ENCODE peak calls at places on chromosomes 4 and X, in ten cellular contexts. Z is SJCRH30; D is effector CD4-positive, alpha-beta T cell; O is NCI-H2029 treated with DMSO at 0.1 percent for 48 hours; I is pancreas; M is right lobe of liver; F is Daoy; E is activated CD4-positive, alpha-beta T cell treated with anti-CD3 and anti-CD28 coated beads, Interleukin-2, amount 50 U/mL, for 1 hour; R is GM12892; C is substantia nigra. J is an unnamed sample.

GRCh38 chrX:18889982-18890381 is 93.9 kb downstream of the PHKA2 start:
- DNase-seq in O (no peak), F (no peak), R (no peak), D (no peak), C (no peak), I (no peak), M (no peak), E (no peak), Z (no peak), J (no peak)

GRCh38 chr4:89123418-89123817 is 12.1 kb downstream of the TIGD2 start:
- DNase-seq in I (no peak), R (no peak), D (no peak), Z (no peak), E (no peak), O (no peak), M (no peak), C (no peak), F (no peak), J (no peak)

GRCh38 chr4:155491336-155492131 is 114.8 kb upstream of the MAP9 start:
- DNase-seq in D (no peak), F (no peak), I (no peak), M (no peak), O (no peak), R (peak; percentile 5), Z (no peak), C (no peak), E (no peak), J (no peak)

GRCh38 chr4:67288964-67289363 is 256.3 kb downstream of the CENPC start:
- DNase-seq in F (peak; percentile 10), I (no peak), C (no peak), R (no peak), Z (peak; percentile 68), D (no peak), E (no peak), M (no peak), O (no peak), J (no peak)

GRCh38 chr4:128161138-128161537 is 100.0 kb downstream of the LARP1B start:
- DNase-seq in Z (no peak), R (no peak), C (no peak), D (no peak), I (no peak), M (no peak), E (no peak), F (no peak), O (no peak), J (no peak)

GRCh38 chrX:152959626-152960025 is 34.3 kb downstream of the PNMA5 start:
- DNase-seq in E (no peak), C (no peak), Z (no peak), M (no peak), F (no peak), O (no peak), D (no peak), I (no peak), R (no peak), J (no peak)

GRCh38 chrX:115896362-115896761 is 274.2 kb upstream of the AGTR2 start:
- DNase-seq in E (no peak), F (no peak), O (no peak), Z (no peak), M (no peak), I (no peak), R (no peak), D (no peak), C (no peak), J (no peak)

GRCh38 chr4:156971168-156971601 is 414 bp downstream of the PDGFC start:
- DNase-seq in D (no peak), F (peak; percentile 28), M (peak; percentile 52), O (no peak), C (peak; percentile 22), E (no peak), R (peak; percentile 8), I (peak; percentile 47), Z (no peak), J (no peak)

GRCh38 chr4:83771113-83771705 is 235.3 kb downstream of the GPAT3 start:
- DNase-seq in D (no peak), E (no peak), I (peak; percentile 33), O (no peak), C (peak; percentile 6), F (peak; percentile 42), M (peak; percentile 36), Z (peak; percentile 61), R (no peak), J (no peak)

GRCh38 chrX:132900631-132901030 is 57.8 kb downstream of the HS6ST2 start:
- DNase-seq in F (no peak), O (no peak), Z (no peak), I (no peak), C (no peak), R (no peak), E (no peak), M (no peak), D (no peak), J (no peak)

GRCh38 chr4:20284990-20285389 is 33.3 kb downstream of the SLIT2 start:
- DNase-seq in Z (no peak), I (no peak), O (no peak), R (no peak), E (no peak), D (no peak), F (peak; percentile 20), M (no peak), C (no peak), J (no peak)

GRCh38 chr4:141350122-141350904 is 129.6 kb downstream of the ZNF330 start:
- DNase-seq in Z (peak; percentile 93), M (peak; percentile 65), O (peak; percentile 12), C (no peak), R (no peak), F (peak; percentile 37), I (peak; percentile 55), E (no peak), D (no peak), J (no peak)

GRCh38 chrX:150269613-150270254 is 93.4 kb upstream of the MAMLD1 start:
- DNase-seq in M (peak; percentile 38), C (no peak), D (no peak), I (peak; percentile 74), E (no peak), R (no peak), O (no peak), F (no peak), Z (no peak), J (no peak)

GRCh38 chr4:8185280-8185679 is 13.8 kb upstream of the SH3TC1 start:
- DNase-seq in M (no peak), R (no peak), E (no peak), O (no peak), F (peak; percentile 87), Z (peak; percentile 62), C (no peak), I (no peak), D (no peak), J (no peak)

GRCh38 chrX:9821581-9821980 is 35.4 kb downstream of the SHROOM2 start:
- DNase-seq in C (no peak), E (no peak), M (no peak), D (no peak), F (no peak), Z (no peak), I (no peak), R (no peak), O (no peak), J (no peak)

GRCh38 chr4:66906314-66906713 is 639.0 kb downstream of the CENPC start:
- DNase-seq in E (no peak), Z (peak; percentile 15), R (no peak), O (peak; percentile 82), I (no peak), F (no peak), C (no peak), D (no peak), M (no peak), J (no peak)

GRCh38 chrX:150692837-150693781 is at the start of gene MTMR1:
- DNase-seq in O (no peak), D (peak; percentile 49), R (peak; percentile 45), Z (peak; percentile 45), F (peak; percentile 37), C (no peak), M (peak; percentile 56), I (peak; percentile 48), E (peak; percentile 48), J (peak; percentile 16)

GRCh38 chrX:1507511-1508463 is 29.2 kb downstream of the P2RY8 start:
- DNase-seq in I (no peak), Z (no peak), O (no peak), F (no peak), D (peak; percentile 19), M (no peak), R (peak; percentile 54), E (no peak), C (no peak), J (peak; percentile 36)

GRCh38 chr4:25878676-25879075 is 15.9 kb upstream of the SEL1L3 start:
- DNase-seq in O (no peak), Z (no peak), M (no peak), C (no peak), E (no peak), I (no peak), F (no peak), D (no peak), R (no peak), J (no peak)

GRCh38 chr4:10811992-10812391 is 127.4 kb upstream of the CLNK start:
- DNase-seq in M (no peak), C (no peak), O (no peak), E (no peak), Z (no peak), F (no peak), R (no peak), I (no peak), D (no peak), J (no peak)

GRCh38 chr4:20348411-20348810 is 96.7 kb downstream of the SLIT2 start:
- DNase-seq in Z (no peak), E (no peak), I (no peak), D (no peak), M (no peak), R (no peak), C (no peak), O (no peak), F (no peak), J (no peak)

GRCh38 chr4:180330521-180330920 is 1912.7 kb upstream of the TENM3 start:
- DNase-seq in C (no peak), M (no peak), R (no peak), Z (no peak), E (no peak), D (no peak), O (no peak), F (no peak), I (no peak), J (no peak)

GRCh38 chr4:154854362-154854761 is 73.3 kb downstream of the RBM46 start:
- DNase-seq in M (no peak), C (no peak), E (no peak), O (no peak), I (no peak), D (no peak), F (no peak), R (no peak), Z (peak; percentile 5), J (no peak)

GRCh38 chr4:101621120-101621519 is 169.4 kb upstream of the BANK1 start:
- DNase-seq in R (no peak), C (no peak), D (no peak), F (peak; percentile 4), O (no peak), M (no peak), Z (peak; percentile 9), E (no peak), I (no peak), J (no peak)

GRCh38 chrX:106608016-106608415 is 3.8 kb upstream of the RADX start:
- DNase-seq in F (peak; percentile 1), Z (no peak), D (no peak), C (no peak), E (peak; percentile 29), I (no peak), O (no peak), R (no peak), M (no peak), J (peak; percentile 33)

GRCh38 chr4:57154926-57155325 is 44.7 kb upstream of the IGFBP7 start:
- DNase-seq in E (no peak), I (no peak), D (no peak), M (no peak), Z (no peak), C (no peak), O (no peak), R (no peak), F (no peak), J (no peak)

GRCh38 chr4:173990126-173990878 is 293.2 kb downstream of the FBXO8 start:
- DNase-seq in C (no peak), Z (peak; percentile 9), D (no peak), O (no peak), F (peak; percentile 3), M (no peak), E (no peak), I (no peak), R (no peak), J (no peak)

GRCh38 chrX:9647475-9647874 is 118.2 kb downstream of the GPR143 start:
- DNase-seq in D (no peak), F (no peak), R (no peak), E (no peak), O (no peak), Z (no peak), I (no peak), M (no peak), C (no peak), J (no peak)